ENCODE peak calls at places on chromosomes 13 and 19, in five cellular contexts. I is pancreas, G is fibroblast of the aortic adventitia, H is AG09309, W is fibroblast of lung. D is an unnamed sample.

GRCh38 chr19:56084835-56085536 is 36.1 kb downstream of the ZNF787 start:
- DNase-seq in G (no peak), H (no peak), I (peak; percentile 47), W (no peak), D (no peak)

GRCh38 chr19:49057636-49058234 is at the start of gene CGB7:
- DNase-seq in I (peak; percentile 89), G (peak; percentile 50), W (peak; percentile 33), H (no peak), D (peak; percentile 60)

GRCh38 chr13:30985637-30986205 is 53.3 kb downstream of the TEX26 start:
- DNase-seq in I (no peak), W (peak; percentile 75), H (no peak), G (peak; percentile 66), D (peak; percentile 65)

GRCh38 chr19:6475321-6476108 is 6.1 kb downstream of the DENND1C start:
- DNase-seq in H (no peak), I (peak; percentile 74), G (no peak), W (no peak), D (no peak)

GRCh38 chr19:41426116-41426841 is 895 bp downstream of the B3GNT8 start:
- DNase-seq in H (no peak), W (no peak), I (peak; percentile 74), G (no peak), D (no peak)

GRCh38 chr19:10184636-10185035 is 10.1 kb downstream of the DNMT1 start:
- DNase-seq in W (no peak), G (no peak), H (no peak), I (no peak), D (no peak)

GRCh38 chr19:34480971-34481821 is at the start of gene WTIP:
- DNase-seq in W (peak; percentile 87), G (peak; percentile 87), H (peak; percentile 66), I (no peak), D (peak; percentile 33)

GRCh38 chr19:34109596-34109995 is 62.7 kb upstream of the LSM14A start:
- DNase-seq in W (no peak), H (no peak), G (no peak), I (no peak), D (no peak)

GRCh38 chr13:110047511-110047910 is 259.4 kb downstream of the COL4A1 start:
- DNase-seq in W (peak; percentile 92), H (peak; percentile 37), I (peak; percentile 79), G (peak; percentile 97), D (peak; percentile 85)

GRCh38 chr13:68358218-68358817 is 1128.2 kb upstream of the PCDH9 start:
- DNase-seq in G (no peak), H (no peak), I (no peak), W (no peak), D (no peak)

GRCh38 chr19:40717325-40717879 is 490 bp downstream of the ITPKC start:
- DNase-seq in I (peak; percentile 85), W (peak; percentile 21), H (no peak), G (no peak), D (no peak)

GRCh38 chr13:50757021-50757420 is 86.5 kb downstream of the DLEU7 start:
- DNase-seq in I (no peak), H (no peak), W (no peak), G (no peak), D (peak; percentile 65)

GRCh38 chr19:30167206-30167903 is 204.8 kb upstream of the ZNF536 start:
- DNase-seq in H (no peak), W (no peak), I (no peak), G (no peak), D (no peak)

GRCh38 chr19:45428385-45429231 is 4.9 kb upstream of the ERCC1 start:
- DNase-seq in G (no peak), W (peak; percentile 42), I (peak; percentile 72), H (no peak), D (no peak)

GRCh38 chr13:33610471-33611015 is 207.4 kb upstream of the RFC3 start:
- DNase-seq in I (peak; percentile 40), H (no peak), W (no peak), G (peak; percentile 5), D (no peak)

GRCh38 chr13:107585466-107585865 is 629.9 kb downstream of the LIG4 start:
- DNase-seq in G (no peak), I (no peak), H (no peak), W (peak; percentile 44), D (no peak)

GRCh38 chr19:10317045-10317856 is 1.4 kb upstream of the FDX2 start:
- DNase-seq in H (no peak), G (no peak), W (no peak), I (no peak), D (no peak)

DNA sequence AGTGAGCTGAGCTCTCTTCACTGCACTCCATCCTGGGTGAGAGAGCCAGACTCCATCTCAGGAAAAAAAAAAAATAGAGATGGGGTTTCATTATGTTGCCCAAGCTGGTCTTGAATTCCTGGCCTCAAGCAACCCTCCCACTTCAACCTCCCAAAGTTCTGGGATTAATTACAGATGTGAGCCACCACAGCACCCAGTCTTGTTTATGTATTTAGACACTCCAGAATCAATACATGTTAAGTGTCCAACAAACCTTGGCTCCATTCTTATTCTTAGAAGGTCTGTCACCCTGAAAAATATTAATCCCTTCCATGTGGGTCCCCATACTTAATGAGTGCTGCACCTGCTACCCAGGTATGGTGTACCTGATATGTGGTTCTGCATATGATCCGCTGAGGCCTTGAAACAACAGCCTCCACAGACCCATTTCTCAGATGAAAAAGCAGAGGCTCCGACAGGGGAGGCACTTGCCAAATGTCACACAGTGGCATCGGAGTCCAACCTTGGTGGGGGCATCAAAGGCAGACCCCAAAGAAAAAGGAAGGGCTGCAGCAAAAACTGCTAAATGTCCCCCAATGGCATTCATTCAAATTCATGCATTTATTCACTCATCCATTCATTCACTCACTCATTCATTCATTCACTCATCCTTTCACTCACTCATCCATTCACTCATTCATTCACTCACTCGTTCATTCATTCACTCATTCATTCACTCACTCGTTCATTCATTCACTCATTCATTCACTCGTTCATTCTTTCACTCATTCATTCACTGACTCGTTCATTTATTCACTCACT is 16.7 kb downstream of the TICAM1 start:
- DNase-seq in H (peak; percentile 58), G (peak; percentile 71), W (peak; percentile 46), I (no peak), D (no peak)
- H3K4me3 ChIP-seq in H (no peak overlapping the region), G (no peak overlapping the region), W (no peak overlapping the region), I (peak overlapping the region; percentile 27), D (no peak overlapping the region)

DNA sequence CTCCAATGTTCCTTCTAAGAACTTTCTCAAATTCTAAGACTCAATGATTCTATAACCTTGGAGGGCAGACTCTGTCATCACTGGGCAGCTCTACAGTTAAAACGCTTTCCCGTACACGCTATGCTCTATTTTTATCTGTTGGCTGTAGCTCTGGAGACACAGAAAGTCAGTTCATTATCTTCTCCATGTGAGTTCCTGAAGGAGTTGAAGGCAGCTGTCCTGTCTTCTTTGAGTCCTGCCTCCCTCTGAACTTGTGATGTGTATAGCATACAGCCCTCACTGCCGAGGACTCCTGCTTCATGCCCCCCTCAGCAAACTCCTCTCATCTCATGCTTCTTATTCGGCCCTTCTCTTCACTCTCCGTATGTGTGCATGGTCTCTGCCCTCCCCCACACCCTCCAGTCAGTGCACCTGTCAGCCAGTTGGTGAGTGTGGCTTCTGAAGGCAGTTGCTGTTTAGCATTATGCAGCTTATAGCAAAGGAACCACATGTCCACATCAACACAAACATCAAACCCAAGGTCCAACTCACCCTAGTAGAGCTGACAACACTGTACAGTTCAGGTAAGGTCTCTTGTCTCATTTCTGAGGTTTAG is 504.9 kb downstream of the DIAPH3 start:
- DNase-seq in I (no peak), W (no peak), H (no peak), G (no peak), D (no peak)
- H3K4me3 ChIP-seq in I (no peak overlapping the region), W (no peak overlapping the region), H (no peak overlapping the region), G (no peak overlapping the region), D (no peak overlapping the region)

GRCh38 chr13:99970761-99971575 is 599 bp downstream of the ZIC5 start:
- DNase-seq in I (peak; percentile 76), H (no peak), G (no peak), W (no peak), D (no peak)
- H3K4me3 ChIP-seq in I (peak overlapping the region; percentile 35), H (peak overlapping the region; percentile 21), G (no peak overlapping the region), W (no peak overlapping the region), D (no peak overlapping the region)

GRCh38 chr13:75760182-75760981 is 124.3 kb downstream of the LMO7 start:
- DNase-seq in I (no peak), G (no peak), W (peak; percentile 35), H (no peak), D (peak; percentile 93)
- H3K4me3 ChIP-seq in I (peak overlapping the region; percentile 42), G (peak overlapping the region; percentile 22), W (peak overlapping the region; percentile 33), H (no peak overlapping the region), D (peak overlapping the region; percentile 46)

DNA sequence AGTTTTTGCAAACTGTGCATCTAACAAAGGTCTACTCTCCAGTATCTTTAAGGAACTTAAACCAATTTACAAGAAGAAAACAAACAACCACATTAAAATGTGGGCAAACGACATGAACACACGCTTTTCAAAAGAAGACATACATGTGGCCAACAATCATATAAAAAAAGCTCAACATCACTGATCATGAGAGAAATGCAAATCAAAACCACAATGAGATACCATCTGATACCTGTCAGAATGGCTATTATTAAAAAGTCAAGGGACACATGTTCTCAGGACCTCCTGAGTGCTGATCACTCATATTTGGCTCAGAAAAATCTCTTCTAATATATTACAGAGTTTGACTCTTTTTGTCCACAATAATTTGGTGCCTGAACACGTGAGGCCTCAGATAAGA is 14.2 kb upstream of the LILRB1 start:
- DNase-seq in G (no peak), W (no peak), I (no peak), H (no peak), D (no peak)
- H3K4me3 ChIP-seq in G (no peak overlapping the region), W (no peak overlapping the region), I (no peak overlapping the region), H (no peak overlapping the region), D (no peak overlapping the region)

GRCh38 chr19:7515091-7515470 is 822 bp upstream of the ZNF358 start:
- DNase-seq in H (no peak), G (no peak), W (peak; percentile 82), I (no peak), D (no peak)
- H3K4me3 ChIP-seq in H (no peak overlapping the region), G (peak overlapping the region; percentile 67), W (peak overlapping the region; percentile 46), I (no peak overlapping the region), D (no peak overlapping the region)